ENCODE peak calls at places on chromosomes 2 and 18, in nine cellular contexts. One of them, this sample, is unnamed.

GRCh38 chr2:16386000-16386399 is 279.6 kb downstream of the CYRIA start:
- DNase-seq in renal cortical epithelial cell: no peak
- DNase-seq in activated T-cell treated with anti-CD3 and anti-CD28 coated beads, Interleukin-2, amount 50 U/mL, for 1 hour: no peak
- DNase-seq in nephron progenitor cell: no peak
- DNase-seq in EH: no peak
- DNase-seq in activated CD8-positive, alpha-beta memory T cell treated with anti-CD3 and anti-CD28 coated beads for 1 hour: no peak
- DNase-seq in iPS-NIHi11: no peak
- DNase-seq in AG09309: no peak
- DNase-seq in HFF-Myc: no peak
- DNase-seq in this sample: no peak

GRCh38 chr18:34783485-34783884 is 73.4 kb downstream of the DTNA start:
- DNase-seq in nephron progenitor cell: no peak
- DNase-seq in activated CD8-positive, alpha-beta memory T cell treated with anti-CD3 and anti-CD28 coated beads for 1 hour: no peak
- DNase-seq in HFF-Myc: no peak
- DNase-seq in renal cortical epithelial cell: no peak
- DNase-seq in iPS-NIHi11: no peak
- DNase-seq in EH: peak; percentile 57
- DNase-seq in AG09309: no peak
- DNase-seq in activated T-cell treated with anti-CD3 and anti-CD28 coated beads, Interleukin-2, amount 50 U/mL, for 1 hour: no peak
- DNase-seq in this sample: no peak

GRCh38 chr18:50819027-50819726 is 639 bp downstream of the MRO start:
- DNase-seq in renal cortical epithelial cell: no peak
- DNase-seq in EH: peak; percentile 15
- DNase-seq in iPS-NIHi11: peak; percentile 72
- DNase-seq in HFF-Myc: no peak
- DNase-seq in activated T-cell treated with anti-CD3 and anti-CD28 coated beads, Interleukin-2, amount 50 U/mL, for 1 hour: no peak
- DNase-seq in nephron progenitor cell: peak; percentile 47
- DNase-seq in AG09309: no peak
- DNase-seq in activated CD8-positive, alpha-beta memory T cell treated with anti-CD3 and anti-CD28 coated beads for 1 hour: no peak
- DNase-seq in this sample: peak; percentile 23

GRCh38 chr2:148965596-148966431 is 72.7 kb upstream of the LYPD6B start:
- DNase-seq in iPS-NIHi11: no peak
- DNase-seq in renal cortical epithelial cell: no peak
- DNase-seq in nephron progenitor cell: no peak
- DNase-seq in HFF-Myc: no peak
- DNase-seq in AG09309: no peak
- DNase-seq in EH: no peak
- DNase-seq in activated CD8-positive, alpha-beta memory T cell treated with anti-CD3 and anti-CD28 coated beads for 1 hour: no peak
- DNase-seq in activated T-cell treated with anti-CD3 and anti-CD28 coated beads, Interleukin-2, amount 50 U/mL, for 1 hour: no peak
- DNase-seq in this sample: no peak

GRCh38 chr18:27428120-27428519 is 243.0 kb upstream of the CHST9 start:
- DNase-seq in HFF-Myc: no peak
- DNase-seq in renal cortical epithelial cell: peak; percentile 46
- DNase-seq in nephron progenitor cell: no peak
- DNase-seq in AG09309: no peak
- DNase-seq in activated CD8-positive, alpha-beta memory T cell treated with anti-CD3 and anti-CD28 coated beads for 1 hour: no peak
- DNase-seq in activated T-cell treated with anti-CD3 and anti-CD28 coated beads, Interleukin-2, amount 50 U/mL, for 1 hour: no peak
- DNase-seq in EH: no peak
- DNase-seq in iPS-NIHi11: peak; percentile 29
- DNase-seq in this sample: no peak

GRCh38 chr18:47100214-47100831 is 50.0 kb downstream of the HDHD2 start:
- DNase-seq in EH: peak; percentile 61
- DNase-seq in AG09309: no peak
- DNase-seq in nephron progenitor cell: peak; percentile 67
- DNase-seq in iPS-NIHi11: peak; percentile 72
- DNase-seq in activated T-cell treated with anti-CD3 and anti-CD28 coated beads, Interleukin-2, amount 50 U/mL, for 1 hour: peak; percentile 57
- DNase-seq in HFF-Myc: peak; percentile 22
- DNase-seq in activated CD8-positive, alpha-beta memory T cell treated with anti-CD3 and anti-CD28 coated beads for 1 hour: peak; percentile 16
- DNase-seq in renal cortical epithelial cell: peak; percentile 42
- DNase-seq in this sample: peak; percentile 39

GRCh38 chr2:31054383-31054782 is 83.9 kb downstream of the GALNT14 start:
- DNase-seq in EH: no peak
- DNase-seq in nephron progenitor cell: no peak
- DNase-seq in activated CD8-positive, alpha-beta memory T cell treated with anti-CD3 and anti-CD28 coated beads for 1 hour: no peak
- DNase-seq in AG09309: no peak
- DNase-seq in activated T-cell treated with anti-CD3 and anti-CD28 coated beads, Interleukin-2, amount 50 U/mL, for 1 hour: no peak
- DNase-seq in HFF-Myc: no peak
- DNase-seq in iPS-NIHi11: no peak
- DNase-seq in renal cortical epithelial cell: no peak
- DNase-seq in this sample: no peak

GRCh38 chr18:2655954-2656236 is 369 bp downstream of the SMCHD1 start:
- DNase-seq in EH: no peak
- DNase-seq in HFF-Myc: no peak
- DNase-seq in iPS-NIHi11: no peak
- DNase-seq in renal cortical epithelial cell: peak; percentile 6
- DNase-seq in activated T-cell treated with anti-CD3 and anti-CD28 coated beads, Interleukin-2, amount 50 U/mL, for 1 hour: no peak
- DNase-seq in activated CD8-positive, alpha-beta memory T cell treated with anti-CD3 and anti-CD28 coated beads for 1 hour: no peak
- DNase-seq in AG09309: no peak
- DNase-seq in nephron progenitor cell: no peak
- DNase-seq in this sample: no peak

GRCh38 chr2:46798998-46799698 is 116.5 kb downstream of the MCFD2 start:
- DNase-seq in HFF-Myc: no peak
- DNase-seq in EH: peak; percentile 84
- DNase-seq in activated CD8-positive, alpha-beta memory T cell treated with anti-CD3 and anti-CD28 coated beads for 1 hour: no peak
- DNase-seq in iPS-NIHi11: no peak
- DNase-seq in nephron progenitor cell: no peak
- DNase-seq in renal cortical epithelial cell: no peak
- DNase-seq in activated T-cell treated with anti-CD3 and anti-CD28 coated beads, Interleukin-2, amount 50 U/mL, for 1 hour: no peak
- DNase-seq in AG09309: no peak
- DNase-seq in this sample: no peak

GRCh38 chr18:5640939-5641338 is 97.1 kb upstream of the EPB41L3 start:
- DNase-seq in renal cortical epithelial cell: no peak
- DNase-seq in activated T-cell treated with anti-CD3 and anti-CD28 coated beads, Interleukin-2, amount 50 U/mL, for 1 hour: no peak
- DNase-seq in EH: no peak
- DNase-seq in iPS-NIHi11: no peak
- DNase-seq in AG09309: no peak
- DNase-seq in activated CD8-positive, alpha-beta memory T cell treated with anti-CD3 and anti-CD28 coated beads for 1 hour: no peak
- DNase-seq in nephron progenitor cell: no peak
- DNase-seq in HFF-Myc: no peak
- DNase-seq in this sample: no peak

GRCh38 chr2:46873632-46874068 is 42.0 kb downstream of the MCFD2 start:
- DNase-seq in iPS-NIHi11: peak; percentile 58
- DNase-seq in activated T-cell treated with anti-CD3 and anti-CD28 coated beads, Interleukin-2, amount 50 U/mL, for 1 hour: no peak
- DNase-seq in activated CD8-positive, alpha-beta memory T cell treated with anti-CD3 and anti-CD28 coated beads for 1 hour: no peak
- DNase-seq in HFF-Myc: peak; percentile 95
- DNase-seq in EH: peak; percentile 97
- DNase-seq in renal cortical epithelial cell: peak; percentile 95
- DNase-seq in nephron progenitor cell: no peak
- DNase-seq in AG09309: peak; percentile 94
- DNase-seq in this sample: peak; percentile 38

GRCh38 chr18:23588836-23589560 is 2.7 kb upstream of the NPC1 start:
- DNase-seq in HFF-Myc: no peak
- DNase-seq in EH: peak; percentile 71
- DNase-seq in renal cortical epithelial cell: peak; percentile 73
- DNase-seq in nephron progenitor cell: no peak
- DNase-seq in AG09309: peak; percentile 23
- DNase-seq in iPS-NIHi11: no peak
- DNase-seq in activated T-cell treated with anti-CD3 and anti-CD28 coated beads, Interleukin-2, amount 50 U/mL, for 1 hour: no peak
- DNase-seq in activated CD8-positive, alpha-beta memory T cell treated with anti-CD3 and anti-CD28 coated beads for 1 hour: no peak
- DNase-seq in this sample: peak; percentile 24

GRCh38 chr2:234291765-234292204 is 205.1 kb downstream of the ARL4C start:
- DNase-seq in nephron progenitor cell: peak; percentile 38
- DNase-seq in activated T-cell treated with anti-CD3 and anti-CD28 coated beads, Interleukin-2, amount 50 U/mL, for 1 hour: no peak
- DNase-seq in EH: peak; percentile 67
- DNase-seq in activated CD8-positive, alpha-beta memory T cell treated with anti-CD3 and anti-CD28 coated beads for 1 hour: no peak
- DNase-seq in renal cortical epithelial cell: peak; percentile 86
- DNase-seq in HFF-Myc: peak; percentile 39
- DNase-seq in AG09309: peak; percentile 57
- DNase-seq in iPS-NIHi11: no peak
- DNase-seq in this sample: no peak

GRCh38 chr2:117639401-117639800 is 175.1 kb upstream of the DDX18 start:
- DNase-seq in renal cortical epithelial cell: no peak
- DNase-seq in activated T-cell treated with anti-CD3 and anti-CD28 coated beads, Interleukin-2, amount 50 U/mL, for 1 hour: no peak
- DNase-seq in nephron progenitor cell: no peak
- DNase-seq in iPS-NIHi11: no peak
- DNase-seq in HFF-Myc: no peak
- DNase-seq in activated CD8-positive, alpha-beta memory T cell treated with anti-CD3 and anti-CD28 coated beads for 1 hour: no peak
- DNase-seq in AG09309: no peak
- DNase-seq in EH: no peak
- DNase-seq in this sample: no peak

GRCh38 chr2:105754011-105754410 is 9.3 kb downstream of the NCK2 start:
- DNase-seq in EH: no peak
- DNase-seq in activated CD8-positive, alpha-beta memory T cell treated with anti-CD3 and anti-CD28 coated beads for 1 hour: no peak
- DNase-seq in renal cortical epithelial cell: no peak
- DNase-seq in AG09309: no peak
- DNase-seq in activated T-cell treated with anti-CD3 and anti-CD28 coated beads, Interleukin-2, amount 50 U/mL, for 1 hour: peak; percentile 24
- DNase-seq in HFF-Myc: no peak
- DNase-seq in iPS-NIHi11: no peak
- DNase-seq in nephron progenitor cell: no peak
- DNase-seq in this sample: no peak

GRCh38 chr2:130832296-130832940 is 4.3 kb upstream of the ARHGEF4 start:
- DNase-seq in activated T-cell treated with anti-CD3 and anti-CD28 coated beads, Interleukin-2, amount 50 U/mL, for 1 hour: no peak
- DNase-seq in nephron progenitor cell: no peak
- DNase-seq in activated CD8-positive, alpha-beta memory T cell treated with anti-CD3 and anti-CD28 coated beads for 1 hour: no peak
- DNase-seq in iPS-NIHi11: no peak
- DNase-seq in EH: no peak
- DNase-seq in HFF-Myc: no peak
- DNase-seq in renal cortical epithelial cell: no peak
- DNase-seq in AG09309: no peak
- DNase-seq in this sample: no peak

GRCh38 chr2:36408198-36408703 is 52.7 kb downstream of the CRIM1 start:
- DNase-seq in EH: peak; percentile 73
- DNase-seq in nephron progenitor cell: no peak
- DNase-seq in iPS-NIHi11: peak; percentile 24
- DNase-seq in activated T-cell treated with anti-CD3 and anti-CD28 coated beads, Interleukin-2, amount 50 U/mL, for 1 hour: no peak
- DNase-seq in activated CD8-positive, alpha-beta memory T cell treated with anti-CD3 and anti-CD28 coated beads for 1 hour: no peak
- DNase-seq in HFF-Myc: no peak
- DNase-seq in AG09309: no peak
- DNase-seq in renal cortical epithelial cell: peak; percentile 92
- DNase-seq in this sample: no peak

GRCh38 chr2:45928946-45929345 is 277.5 kb downstream of the PRKCE start:
- DNase-seq in iPS-NIHi11: no peak
- DNase-seq in nephron progenitor cell: no peak
- DNase-seq in renal cortical epithelial cell: no peak
- DNase-seq in HFF-Myc: no peak
- DNase-seq in activated T-cell treated with anti-CD3 and anti-CD28 coated beads, Interleukin-2, amount 50 U/mL, for 1 hour: no peak
- DNase-seq in AG09309: no peak
- DNase-seq in activated CD8-positive, alpha-beta memory T cell treated with anti-CD3 and anti-CD28 coated beads for 1 hour: no peak
- DNase-seq in EH: no peak
- DNase-seq in this sample: no peak

GRCh38 chr2:170747921-170748320 is 22.3 kb upstream of the ERICH2 start:
- DNase-seq in nephron progenitor cell: no peak
- DNase-seq in activated CD8-positive, alpha-beta memory T cell treated with anti-CD3 and anti-CD28 coated beads for 1 hour: no peak
- DNase-seq in activated T-cell treated with anti-CD3 and anti-CD28 coated beads, Interleukin-2, amount 50 U/mL, for 1 hour: no peak
- DNase-seq in renal cortical epithelial cell: peak; percentile 62
- DNase-seq in AG09309: no peak
- DNase-seq in iPS-NIHi11: no peak
- DNase-seq in HFF-Myc: peak; percentile 21
- DNase-seq in EH: peak; percentile 56
- DNase-seq in this sample: no peak

GRCh38 chr2:196479350-196479749 is 160.2 kb upstream of the CCDC150 start:
- DNase-seq in nephron progenitor cell: no peak
- DNase-seq in renal cortical epithelial cell: peak; percentile 89
- DNase-seq in AG09309: peak; percentile 84
- DNase-seq in activated T-cell treated with anti-CD3 and anti-CD28 coated beads, Interleukin-2, amount 50 U/mL, for 1 hour: no peak
- DNase-seq in EH: peak; percentile 93
- DNase-seq in HFF-Myc: no peak
- DNase-seq in activated CD8-positive, alpha-beta memory T cell treated with anti-CD3 and anti-CD28 coated beads for 1 hour: no peak
- DNase-seq in iPS-NIHi11: no peak
- DNase-seq in this sample: no peak

GRCh38 chr2:66766582-66766981 is 331.7 kb downstream of the MEIS1 start:
- DNase-seq in renal cortical epithelial cell: no peak
- DNase-seq in HFF-Myc: no peak
- DNase-seq in nephron progenitor cell: no peak
- DNase-seq in AG09309: no peak
- DNase-seq in activated T-cell treated with anti-CD3 and anti-CD28 coated beads, Interleukin-2, amount 50 U/mL, for 1 hour: no peak
- DNase-seq in activated CD8-positive, alpha-beta memory T cell treated with anti-CD3 and anti-CD28 coated beads for 1 hour: no peak
- DNase-seq in iPS-NIHi11: no peak
- DNase-seq in EH: no peak
- DNase-seq in this sample: no peak

GRCh38 chr2:99336780-99337163 is 417 bp upstream of the EIF5B start:
- DNase-seq in nephron progenitor cell: no peak
- DNase-seq in EH: no peak
- DNase-seq in activated T-cell treated with anti-CD3 and anti-CD28 coated beads, Interleukin-2, amount 50 U/mL, for 1 hour: no peak
- DNase-seq in activated CD8-positive, alpha-beta memory T cell treated with anti-CD3 and anti-CD28 coated beads for 1 hour: no peak
- DNase-seq in HFF-Myc: no peak
- DNase-seq in AG09309: no peak
- DNase-seq in iPS-NIHi11: no peak
- DNase-seq in renal cortical epithelial cell: no peak
- DNase-seq in this sample: peak; percentile 5

GRCh38 chr2:49686291-49686690 is 532.0 kb upstream of the FSHR start:
- DNase-seq in activated T-cell treated with anti-CD3 and anti-CD28 coated beads, Interleukin-2, amount 50 U/mL, for 1 hour: no peak
- DNase-seq in renal cortical epithelial cell: no peak
- DNase-seq in nephron progenitor cell: no peak
- DNase-seq in AG09309: no peak
- DNase-seq in EH: no peak
- DNase-seq in activated CD8-positive, alpha-beta memory T cell treated with anti-CD3 and anti-CD28 coated beads for 1 hour: no peak
- DNase-seq in HFF-Myc: no peak
- DNase-seq in iPS-NIHi11: no peak
- DNase-seq in this sample: no peak

GRCh38 chr2:127406454-127406853 is 11.8 kb upstream of the PROC start:
- DNase-seq in activated T-cell treated with anti-CD3 and anti-CD28 coated beads, Interleukin-2, amount 50 U/mL, for 1 hour: no peak
- DNase-seq in HFF-Myc: no peak
- DNase-seq in EH: peak; percentile 41
- DNase-seq in nephron progenitor cell: no peak
- DNase-seq in activated CD8-positive, alpha-beta memory T cell treated with anti-CD3 and anti-CD28 coated beads for 1 hour: no peak
- DNase-seq in AG09309: no peak
- DNase-seq in renal cortical epithelial cell: no peak
- DNase-seq in iPS-NIHi11: no peak
- DNase-seq in this sample: no peak

GRCh38 chr2:3429068-3429610 is 49.6 kb downstream of the TRAPPC12 start:
- DNase-seq in activated CD8-positive, alpha-beta memory T cell treated with anti-CD3 and anti-CD28 coated beads for 1 hour: no peak
- DNase-seq in activated T-cell treated with anti-CD3 and anti-CD28 coated beads, Interleukin-2, amount 50 U/mL, for 1 hour: no peak
- DNase-seq in EH: peak; percentile 9
- DNase-seq in HFF-Myc: no peak
- DNase-seq in renal cortical epithelial cell: no peak
- DNase-seq in AG09309: no peak
- DNase-seq in nephron progenitor cell: no peak
- DNase-seq in iPS-NIHi11: no peak
- DNase-seq in this sample: no peak

GRCh38 chr2:206993964-206994363 is 54.6 kb downstream of the CPO start:
- DNase-seq in activated CD8-positive, alpha-beta memory T cell treated with anti-CD3 and anti-CD28 coated beads for 1 hour: no peak
- DNase-seq in HFF-Myc: peak; percentile 46
- DNase-seq in EH: peak; percentile 75
- DNase-seq in iPS-NIHi11: no peak
- DNase-seq in activated T-cell treated with anti-CD3 and anti-CD28 coated beads, Interleukin-2, amount 50 U/mL, for 1 hour: no peak
- DNase-seq in AG09309: no peak
- DNase-seq in renal cortical epithelial cell: peak; percentile 79
- DNase-seq in nephron progenitor cell: no peak
- DNase-seq in this sample: peak; percentile 55

GRCh38 chr18:47204908-47205522 is 28.9 kb upstream of the IER3IP1 start:
- DNase-seq in renal cortical epithelial cell: peak; percentile 19
- DNase-seq in HFF-Myc: no peak
- DNase-seq in activated T-cell treated with anti-CD3 and anti-CD28 coated beads, Interleukin-2, amount 50 U/mL, for 1 hour: peak; percentile 29
- DNase-seq in activated CD8-positive, alpha-beta memory T cell treated with anti-CD3 and anti-CD28 coated beads for 1 hour: no peak
- DNase-seq in nephron progenitor cell: peak; percentile 58
- DNase-seq in AG09309: no peak
- DNase-seq in iPS-NIHi11: peak; percentile 72
- DNase-seq in EH: peak; percentile 52
- DNase-seq in this sample: peak; percentile 21

GRCh38 chr18:59681521-59682004 is 15.7 kb downstream of the CCBE1 start:
- DNase-seq in activated CD8-positive, alpha-beta memory T cell treated with anti-CD3 and anti-CD28 coated beads for 1 hour: no peak
- DNase-seq in nephron progenitor cell: peak; percentile 25
- DNase-seq in activated T-cell treated with anti-CD3 and anti-CD28 coated beads, Interleukin-2, amount 50 U/mL, for 1 hour: no peak
- DNase-seq in HFF-Myc: no peak
- DNase-seq in EH: no peak
- DNase-seq in renal cortical epithelial cell: no peak
- DNase-seq in AG09309: no peak
- DNase-seq in iPS-NIHi11: no peak
- DNase-seq in this sample: no peak

GRCh38 chr2:138708682-138709241 is 71.4 kb downstream of the NXPH2 start:
- DNase-seq in activated T-cell treated with anti-CD3 and anti-CD28 coated beads, Interleukin-2, amount 50 U/mL, for 1 hour: no peak
- DNase-seq in EH: peak; percentile 32
- DNase-seq in iPS-NIHi11: peak; percentile 12
- DNase-seq in activated CD8-positive, alpha-beta memory T cell treated with anti-CD3 and anti-CD28 coated beads for 1 hour: no peak
- DNase-seq in AG09309: no peak
- DNase-seq in renal cortical epithelial cell: peak; percentile 88
- DNase-seq in HFF-Myc: no peak
- DNase-seq in nephron progenitor cell: no peak
- DNase-seq in this sample: no peak

GRCh38 chr2:45720210-45720609 is 68.7 kb downstream of the PRKCE start:
- DNase-seq in AG09309: no peak
- DNase-seq in iPS-NIHi11: no peak
- DNase-seq in renal cortical epithelial cell: no peak
- DNase-seq in nephron progenitor cell: no peak
- DNase-seq in HFF-Myc: no peak
- DNase-seq in EH: no peak
- DNase-seq in activated CD8-positive, alpha-beta memory T cell treated with anti-CD3 and anti-CD28 coated beads for 1 hour: no peak
- DNase-seq in activated T-cell treated with anti-CD3 and anti-CD28 coated beads, Interleukin-2, amount 50 U/mL, for 1 hour: no peak
- DNase-seq in this sample: no peak

GRCh38 chr18:3453540-3454364 is 3.8 kb downstream of the TGIF1 start:
- DNase-seq in activated CD8-positive, alpha-beta memory T cell treated with anti-CD3 and anti-CD28 coated beads for 1 hour: no peak
- DNase-seq in nephron progenitor cell: peak; percentile 26
- DNase-seq in iPS-NIHi11: no peak
- DNase-seq in EH: peak; percentile 99
- DNase-seq in HFF-Myc: peak; percentile 90
- DNase-seq in activated T-cell treated with anti-CD3 and anti-CD28 coated beads, Interleukin-2, amount 50 U/mL, for 1 hour: peak; percentile 24
- DNase-seq in AG09309: peak; percentile 98
- DNase-seq in renal cortical epithelial cell: peak; percentile 95
- DNase-seq in this sample: peak; percentile 76